ENCODE peak calls at places on chromosomes 16 and 17, in five cellular contexts. S is right lobe of liver, I is stomach, G is GM12878, T is IMR-90. N is an unnamed sample.

GRCh38 chr16:57807252-57807967 is 5.1 kb upstream of the KIFC3 start:
- DNase-seq in S (no peak), I (no peak), G (no peak), T (no peak), N (no peak)

GRCh38 chr16:80296034-80296433 is 244.8 kb upstream of the DYNLRB2 start:
- DNase-seq in S (no peak), I (no peak), G (no peak), T (no peak), N (no peak)

GRCh38 chr16:78235168-78235800 is 135.8 kb downstream of the WWOX start:
- DNase-seq in S (peak; percentile 79), I (peak; percentile 78), G (peak; percentile 7), T (peak; percentile 57), N (no peak)

GRCh38 chr17:32523827-32524552 is 37.2 kb downstream of the CDK5R1 start:
- DNase-seq in S (no peak), I (no peak), G (peak; percentile 97), T (no peak), N (no peak)

GRCh38 chr16:23145186-23145585 is 4.1 kb downstream of the USP31 start:
- DNase-seq in S (no peak), I (no peak), G (no peak), T (no peak), N (no peak)

GRCh38 chr17:7767425-7768021 is 50.0 kb downstream of the DNAH2 start:
- DNase-seq in S (no peak), I (no peak), G (no peak), T (peak; percentile 47), N (no peak)

GRCh38 chr17:59851431-59852375 is 41.0 kb downstream of the TUBD1 start:
- DNase-seq in S (no peak), I (peak; percentile 47), G (no peak), T (peak; percentile 99), N (no peak)

GRCh38 chr17:60863892-60864673 is 186.4 kb downstream of the BCAS3 start:
- DNase-seq in S (no peak), I (no peak), G (no peak), T (peak; percentile 9), N (no peak)

GRCh38 chr16:73054131-73054496 is 6.2 kb upstream of the ZFHX3 start:
- DNase-seq in S (no peak), I (no peak), G (no peak), T (no peak), N (no peak)

GRCh38 chr16:67862623-67863583 is 9.9 kb upstream of the EDC4 start:
- DNase-seq in S (no peak), I (peak; percentile 37), G (no peak), T (peak; percentile 45), N (no peak)

GRCh38 chr17:82217120-82217529 is 4.5 kb upstream of the CCDC57 start:
- DNase-seq in S (peak; percentile 81), I (no peak), G (no peak), T (no peak), N (no peak)

GRCh38 chr17:17120294-17120693 is 78.0 kb downstream of the MPRIP start:
- DNase-seq in S (no peak), I (no peak), G (no peak), T (no peak), N (no peak)

GRCh38 chr16:67329901-67330300 is 3.3 kb downstream of the LRRC36 start:
- DNase-seq in S (no peak), I (no peak), G (no peak), T (no peak), N (no peak)

GRCh38 chr17:15408803-15409202 is 58.6 kb downstream of the CDRT4 start:
- DNase-seq in S (no peak), I (no peak), G (no peak), T (no peak), N (no peak)

GRCh38 chr16:4021070-4021779 is 95.0 kb downstream of the ADCY9 start:
- DNase-seq in S (peak; percentile 92), I (peak; percentile 92), G (no peak), T (no peak), N (no peak)

GRCh38 chr17:41919840-41920579 is 1.3 kb upstream of the ACLY start:
- DNase-seq in S (peak; percentile 93), I (no peak), G (no peak), T (peak; percentile 33), N (no peak)

GRCh38 chr16:57299009-57299718 is 14.7 kb upstream of the PLLP start:
- DNase-seq in S (no peak), I (peak; percentile 40), G (no peak), T (no peak), N (no peak)

GRCh38 chr17:15446036-15446435 is 21.4 kb downstream of the CDRT4 start:
- DNase-seq in S (no peak), I (no peak), G (no peak), T (no peak), N (no peak)

GRCh38 chr16:57645691-57646387 is 17.4 kb downstream of the ADGRG1 start:
- DNase-seq in S (no peak), I (no peak), G (no peak), T (peak; percentile 52), N (no peak)

GRCh38 chr16:84275562-84276151 is 19.0 kb upstream of the WFDC1 start:
- DNase-seq in S (no peak), I (no peak), G (no peak), T (no peak), N (no peak)

GRCh38 chr17:57783338-57783742 is 38.2 kb upstream of the CCDC182 start:
- DNase-seq in S (peak; percentile 68), I (peak; percentile 80), G (no peak), T (peak; percentile 5), N (no peak)

GRCh38 chr17:17545984-17546383 is 45.5 kb downstream of the PEMT start:
- DNase-seq in S (no peak), I (no peak), G (no peak), T (no peak), N (no peak)

GRCh38 chr17:57363998-57364645 is 107.8 kb downstream of the MSI2 start:
- DNase-seq in S (no peak), I (no peak), G (no peak), T (no peak), N (no peak)

GRCh38 chr16:23330583-23331249 is 28.6 kb downstream of the SCNN1B start:
- DNase-seq in S (no peak), I (no peak), G (no peak), T (no peak), N (no peak)

GRCh38 chr17:13016881-13017622 is 775 bp downstream of the ELAC2 start:
- DNase-seq in S (no peak), I (no peak), G (no peak), T (peak; percentile 10), N (no peak)

GRCh38 chr17:76826290-76827138 is 41.7 kb upstream of the MGAT5B start:
- DNase-seq in S (no peak), I (no peak), G (no peak), T (no peak), N (no peak)

GRCh38 chr16:25707982-25708583 is 16.3 kb downstream of the HS3ST4 start:
- DNase-seq in S (no peak), I (peak; percentile 42), G (no peak), T (no peak), N (no peak)

GRCh38 chr16:81731636-81732035 is 47.5 kb upstream of the PLCG2 start:
- DNase-seq in S (no peak), I (no peak), G (no peak), T (no peak), N (no peak)

GRCh38 chr16:81730090-81731051 is 48.7 kb upstream of the PLCG2 start:
- DNase-seq in S (peak; percentile 89), I (peak; percentile 89), G (no peak), T (peak; percentile 72), N (no peak)

GRCh38 chr16:81734632-81735434 is 44.3 kb upstream of the PLCG2 start:
- DNase-seq in S (no peak), I (no peak), G (no peak), T (no peak), N (no peak)

GRCh38 chr16:81733295-81733694 is 45.8 kb upstream of the PLCG2 start:
- DNase-seq in S (no peak), I (no peak), G (no peak), T (no peak), N (no peak)

DNA sequence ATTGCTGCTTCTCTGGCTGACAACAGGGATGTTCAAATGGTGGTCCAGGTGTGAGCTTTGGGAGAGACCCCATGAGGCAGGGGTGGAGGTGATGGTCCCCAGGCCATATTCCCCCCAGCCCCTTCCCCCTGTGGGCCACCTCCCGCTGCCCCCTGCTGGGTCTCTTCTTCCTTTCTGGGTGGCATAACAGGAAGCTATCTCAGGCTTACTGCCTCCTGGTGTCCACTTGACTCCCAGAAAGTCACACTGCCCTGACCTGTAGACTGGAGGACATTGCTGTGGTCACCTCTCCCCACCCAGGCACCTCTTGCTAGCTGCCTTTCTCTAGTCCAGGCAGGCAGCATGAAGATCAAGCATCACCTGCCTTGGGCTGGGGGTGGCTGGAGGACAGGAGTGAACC is 46.4 kb upstream of the PLCG2 start:
- DNase-seq in S (no peak), I (no peak), G (no peak), T (no peak), N (no peak)
- TF ChIP-seq CTCF in S (no peak), I (no peak), G (no peak), T (no peak), N (no peak)

GRCh38 chr17:42985225-42985624 is 4.9 kb downstream of the RUNDC1 start:
- DNase-seq in S (no peak), I (no peak), G (peak; percentile 73), T (no peak), N (no peak)

GRCh38 chr17:42989146-42989545 is 8.8 kb downstream of the RUNDC1 start:
- DNase-seq in S (no peak), I (no peak), G (no peak), T (no peak), N (no peak)

GRCh38 chr17:42991471-42991870 is 6.7 kb upstream of the RPL27 start:
- DNase-seq in S (no peak), I (no peak), G (no peak), T (no peak), N (no peak)

GRCh38 chr17:42992872-42993271 is 5.3 kb upstream of the RPL27 start:
- DNase-seq in S (no peak), I (no peak), G (no peak), T (no peak), N (no peak)

GRCh38 chr17:42989726-42990652 is 8.2 kb upstream of the RPL27 start:
- DNase-seq in S (no peak), I (no peak), G (no peak), T (peak; percentile 26), N (no peak)
- H3K36me3 ChIP-seq in S (peaks cover 8% of the 10 kb centered on the region), I (peaks cover 97% of the 10 kb centered on the region), G (peaks cover 35% of the 10 kb centered on the region), T (peaks cover 42% of the 10 kb centered on the region), N (no peaks in the 10 kb centered on the region)

DNA sequence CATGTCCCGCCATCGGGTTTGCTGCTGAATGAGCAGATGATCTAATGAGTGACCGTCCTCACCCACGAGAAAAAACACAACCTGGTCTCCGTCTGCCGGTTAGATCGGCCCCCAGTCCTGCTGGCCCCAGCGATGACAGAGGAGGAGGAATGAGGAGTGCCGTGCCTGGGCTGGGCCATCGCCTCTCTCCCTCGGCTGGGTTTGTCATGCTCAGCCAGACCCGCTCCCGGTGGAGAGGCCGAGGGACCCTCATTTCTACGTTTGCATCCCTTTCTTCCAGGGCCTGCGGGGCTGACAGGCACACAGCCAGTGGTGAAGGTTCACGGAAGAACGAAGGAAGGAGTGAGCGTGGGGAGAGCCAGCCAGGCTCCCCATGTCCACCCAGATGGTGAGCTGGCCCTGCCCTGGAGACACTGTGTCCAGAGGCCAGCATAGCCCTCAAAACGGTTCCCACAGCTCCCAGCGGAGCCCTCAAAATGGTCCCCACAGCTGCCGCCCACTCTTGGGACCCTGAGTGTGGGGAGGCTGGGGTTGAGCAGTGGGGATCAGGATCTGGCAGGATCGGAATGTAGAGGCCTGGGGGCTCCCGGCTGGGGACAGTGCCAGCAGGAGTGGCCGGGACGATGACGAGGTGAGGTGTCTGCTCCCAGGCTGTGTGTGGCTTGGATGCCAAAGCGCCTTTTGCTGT is 23.9 kb downstream of the CBFA2T3 start:
- DNase-seq in S (no peak), I (no peak), G (no peak), T (no peak), N (no peak)
- TF ChIP-seq POLR2A in S (no peak), I (no peak), G (no peak), T (no peak), N (no peak)

GRCh38 chr17:48609754-48610281 is 999 bp downstream of the HOXB7 start:
- DNase-seq in S (no peak), I (no peak), G (no peak), T (no peak), N (no peak)
- TF ChIP-seq CTCF in S (no peak), I (no peak), G (no peak), T (no peak), N (no peak)